ENCODE peak calls at places on chromosomes 2 and 18, in eight cellular contexts. D, K, H, X, S, Q, J and Z are unnamed samples. For H3K36me3, the result is how much of the 10 kb centered on the place peaks cover.

GRCh38 chr2:21772624-21773023 is 648.9 kb downstream of the TDRD15 start:
- DNase-seq in D (no peak), K (no peak), H (peak), X (no peak), S (peak), Q (no peak), J (no peak), Z (no peak)

GRCh38 chr2:10564876-10565425 is 116.8 kb upstream of the ODC1 start:
- DNase-seq in D (no peak), K (no peak), H (no peak), X (no peak), S (no peak), Q (no peak), J (no peak), Z (peak)

GRCh38 chr2:20725782-20726181 is 58.8 kb downstream of the GDF7 start:
- DNase-seq in D (no peak), K (no peak), H (no peak), X (no peak), S (no peak), Q (no peak), J (no peak), Z (no peak)

GRCh38 chr2:207046642-207047213 is 107.4 kb downstream of the CPO start:
- DNase-seq in D (no peak), K (no peak), H (peak), X (no peak), S (peak), Q (no peak), J (no peak), Z (no peak)

GRCh38 chr2:43007901-43008300 is 215.5 kb upstream of the HAAO start:
- DNase-seq in D (no peak), K (peak), H (no peak), X (no peak), S (no peak), Q (no peak), J (no peak), Z (no peak)

GRCh38 chr18:39448942-39449341 is 1883.3 kb upstream of the CELF4 start:
- DNase-seq in D (no peak), K (no peak), H (peak), X (no peak), S (no peak), Q (no peak), J (no peak), Z (no peak)

GRCh38 chr2:16125614-16126125 is 185.3 kb downstream of the MYCN start:
- DNase-seq in D (no peak), K (no peak), H (no peak), X (no peak), S (no peak), Q (no peak), J (no peak), Z (peak)

GRCh38 chr2:199589303-199589702 is 131.6 kb upstream of the SATB2 start:
- DNase-seq in D (peak), K (no peak), H (no peak), X (no peak), S (peak), Q (no peak), J (no peak), Z (no peak)

GRCh38 chr2:223549215-223549614 is 52.9 kb downstream of the SCG2 start:
- DNase-seq in D (no peak), K (no peak), H (peak), X (no peak), S (peak), Q (no peak), J (no peak), Z (peak)

GRCh38 chr2:111659361-111660281 is 224.4 kb downstream of the ANAPC1 start:
- DNase-seq in D (no peak), K (peak), H (peak), X (peak), S (peak), Q (no peak), J (peak), Z (no peak)

GRCh38 chr18:79599503-79599931 is 80.1 kb upstream of the CTDP1 start:
- DNase-seq in D (no peak), K (no peak), H (no peak), X (no peak), S (peak), Q (no peak), J (peak), Z (no peak)

GRCh38 chr2:45905643-45905969 is 254.1 kb downstream of the PRKCE start:
- DNase-seq in D (no peak), K (no peak), H (no peak), X (no peak), S (no peak), Q (no peak), J (no peak), Z (no peak)

GRCh38 chr18:8707946-8708345 is 2.6 kb downstream of the MTCL1 start:
- DNase-seq in D (no peak), K (no peak), H (no peak), X (no peak), S (no peak), Q (no peak), J (no peak), Z (no peak)

GRCh38 chr2:234496835-234497591 is at the start of gene ARL4C:
- DNase-seq in D (peak), K (peak), H (peak), X (peak), S (peak), Q (peak), J (peak), Z (peak)

GRCh38 chr2:38446418-38446817 is 69.3 kb upstream of the ATL2 start:
- DNase-seq in D (peak), K (no peak), H (no peak), X (peak), S (no peak), Q (peak), J (no peak), Z (no peak)
- TF ChIP-seq CTCF in D (no peak), K (no peak), H (no peak), X (no peak), S (peak), Q (peak), J (peak), Z (no peak)

GRCh38 chr2:106890611-106891010 is 4.6 kb upstream of the ST6GAL2 start:
- DNase-seq in D (no peak), K (no peak), H (no peak), X (no peak), S (no peak), Q (no peak), J (no peak), Z (no peak)

GRCh38 chr2:106886916-106887758 is 1.2 kb upstream of the ST6GAL2 start:
- DNase-seq in D (peak), K (peak), H (no peak), X (peak), S (peak), Q (no peak), J (peak), Z (no peak)

GRCh38 chr2:106885981-106886915 is at the start of gene ST6GAL2:
- DNase-seq in D (peak), K (no peak), H (no peak), X (peak), S (peak), Q (no peak), J (no peak), Z (no peak)

GRCh38 chr2:106882658-106883057 is 3.3 kb downstream of the ST6GAL2 start:
- DNase-seq in D (peak), K (no peak), H (no peak), X (no peak), S (no peak), Q (no peak), J (no peak), Z (no peak)

GRCh38 chr2:106885326-106885725 is 641 bp downstream of the ST6GAL2 start:
- DNase-seq in D (peak), K (no peak), H (no peak), X (peak), S (peak), Q (no peak), J (no peak), Z (no peak)
- H3K4me3 ChIP-seq in D (peak), K (no peak), H (no peak), X (peak), S (no peak), Q (no peak), J (peak), Z (no peak)

GRCh38 chr2:239139101-239139500 is 261.7 kb downstream of the HDAC4 start:
- DNase-seq in D (no peak), K (no peak), H (no peak), X (no peak), S (no peak), Q (no peak), J (no peak), Z (no peak)
- H3K36me3 ChIP-seq in D (under half), K (under half), H (under half), X (under half), S (under half), Q (under half), J (under half), Z (under half)

DNA sequence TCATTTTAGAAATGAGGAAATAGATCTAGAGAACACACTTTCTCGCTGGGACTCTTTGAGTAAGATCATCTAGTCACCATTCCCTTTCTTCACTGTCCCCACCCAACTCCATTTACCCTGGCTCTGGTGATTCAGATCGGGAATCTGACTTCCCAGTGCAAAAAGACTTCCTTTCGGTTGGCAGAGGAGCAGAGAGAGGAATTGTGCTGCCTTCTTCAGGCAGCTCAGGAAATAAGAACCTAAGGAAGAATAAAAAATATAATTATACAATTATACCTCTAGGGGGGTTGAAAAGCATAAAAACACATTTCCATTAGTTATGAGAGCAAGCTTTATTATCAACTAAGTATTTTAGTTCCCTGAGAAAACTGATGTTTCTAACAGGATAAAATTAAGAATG is 9.3 kb upstream of the MPP4 start:
- DNase-seq in D (no peak), K (no peak), H (peak), X (no peak), S (peak), Q (no peak), J (no peak), Z (no peak)
- TF ChIP-seq CTCF in D (no peak), K (no peak), H (peak), X (no peak), S (peak), Q (no peak), J (no peak), Z (peak)

GRCh38 chr2:109147405-109147804 is 18.4 kb downstream of the SH3RF3 start:
- DNase-seq in D (no peak), K (no peak), H (no peak), X (no peak), S (no peak), Q (no peak), J (no peak), Z (no peak)
- H3K4me3 ChIP-seq in D (no peak), K (no peak), H (no peak), X (no peak), S (no peak), Q (no peak), J (no peak), Z (no peak)

GRCh38 chr2:218745559-218746469 is 35.2 kb downstream of the TTLL4 start:
- DNase-seq in D (no peak), K (peak), H (no peak), X (no peak), S (peak), Q (no peak), J (no peak), Z (no peak)
- H3K36me3 ChIP-seq in D (under half), K (under half), H (under half), X (under half), S (under half), Q (half or more), J (under half), Z (half or more)

DNA sequence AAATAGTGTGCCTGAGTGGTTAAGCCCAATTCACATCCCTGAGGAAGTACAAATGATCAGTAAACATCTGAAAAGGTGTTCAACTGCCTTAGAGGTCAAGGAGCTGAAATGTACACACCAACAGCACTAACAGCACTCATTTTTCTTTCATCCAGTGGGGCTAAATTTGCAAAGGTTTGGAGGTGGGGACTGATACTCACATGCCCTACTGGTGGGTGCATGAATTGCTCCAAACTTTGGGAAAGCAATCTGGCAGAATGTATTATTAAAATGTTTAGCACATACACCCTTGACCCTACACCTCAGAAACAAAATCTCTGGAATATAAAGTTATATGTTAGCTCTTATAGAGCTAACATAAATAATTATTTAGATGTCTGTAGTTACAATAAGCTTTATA is 19.0 kb upstream of the FAM178B start:
- DNase-seq in D (no peak), K (no peak), H (no peak), X (peak), S (no peak), Q (no peak), J (no peak), Z (no peak)
- TF ChIP-seq CTCF in D (peak), K (no peak), H (no peak), X (peak), S (peak), Q (peak), J (no peak), Z (peak)